ENCODE peak calls at places on chromosomes 3 and 15, in four cellular contexts. Q is fibroblast of mammary gland, R is GM23338, Z is WERI-Rb-1. O is an unnamed sample.

GRCh38 chr3:38588276-38588971 is 61.1 kb downstream of the SCN5A start:
- DNase-seq in R (no peak), Z (peak; percentile 2), Q (no peak), O (no peak)

GRCh38 chr3:100954990-100955389 is 38.2 kb downstream of the ABI3BP start:
- DNase-seq in R (no peak), Z (no peak), Q (peak; percentile 100), O (no peak)

GRCh38 chr3:74883690-74884089 is 269.2 kb upstream of the CNTN3 start:
- DNase-seq in R (peak; percentile 61), Q (peak; percentile 19), Z (peak; percentile 24), O (no peak)

GRCh38 chr3:132210476-132211346 is 106.5 kb upstream of the ACP3 start:
- DNase-seq in Z (peak; percentile 69), R (peak; percentile 86), Q (no peak), O (peak; percentile 25)

GRCh38 chr15:96629501-96629900 is 299.0 kb downstream of the NR2F2 start:
- DNase-seq in Z (no peak), Q (no peak), R (no peak), O (no peak)

GRCh38 chr3:45817788-45818523 is 21.6 kb upstream of the SLC6A20 start:
- DNase-seq in R (no peak), Z (no peak), Q (peak; percentile 98), O (no peak)

GRCh38 chr3:102714567-102714966 is 279.8 kb downstream of the ZPLD1 start:
- DNase-seq in Z (no peak), Q (no peak), R (no peak), O (no peak)

GRCh38 chr3:100288288-100288894 is 27.6 kb downstream of the TBC1D23 start:
- DNase-seq in R (no peak), Q (no peak), Z (no peak), O (no peak)

GRCh38 chr3:150469931-150470740 is 62.0 kb downstream of the TSC22D2 start:
- DNase-seq in R (no peak), Q (peak; percentile 45), Z (no peak), O (no peak)

GRCh38 chr3:192929755-192930491 is 12.3 kb upstream of the MB21D2 start:
- DNase-seq in Z (no peak), R (no peak), Q (no peak), O (no peak)

GRCh38 chr3:123285066-123285465 is 83.3 kb downstream of the SEC22A start:
- DNase-seq in Z (no peak), R (no peak), Q (no peak), O (no peak)

GRCh38 chr15:41115652-41116115 is 396 bp downstream of the INO80 start:
- DNase-seq in R (peak; percentile 82), Q (peak; percentile 52), Z (peak; percentile 53), O (no peak)

GRCh38 chr15:85871545-85871944 is 76.8 kb upstream of the KLHL25 start:
- DNase-seq in Q (no peak), R (no peak), Z (no peak), O (no peak)

GRCh38 chr15:77819841-77820728 is 187.4 kb upstream of the LINGO1 start:
- DNase-seq in Q (peak; percentile 6), R (peak; percentile 76), Z (peak; percentile 87), O (peak; percentile 56)

GRCh38 chr15:44659041-44659440 is 4.4 kb downstream of the SPG11 start:
- DNase-seq in Q (no peak), Z (no peak), R (no peak), O (no peak)

GRCh38 chr3:172177046-172177445 is 137.7 kb downstream of the FNDC3B start:
- DNase-seq in Q (peak; percentile 61), Z (no peak), R (no peak), O (no peak)

GRCh38 chr15:75065851-75066509 is 42.6 kb downstream of the PPCDC start:
- DNase-seq in Q (no peak), Z (peak; percentile 62), R (no peak), O (no peak)

GRCh38 chr3:43953814-43954241 is 263.1 kb downstream of the ABHD5 start:
- DNase-seq in R (no peak), Z (no peak), Q (peak; percentile 83), O (no peak)

GRCh38 chr15:38540516-38540915 is 24.1 kb downstream of the RASGRP1 start:
- DNase-seq in Z (no peak), Q (no peak), R (no peak), O (no peak)

DNA sequence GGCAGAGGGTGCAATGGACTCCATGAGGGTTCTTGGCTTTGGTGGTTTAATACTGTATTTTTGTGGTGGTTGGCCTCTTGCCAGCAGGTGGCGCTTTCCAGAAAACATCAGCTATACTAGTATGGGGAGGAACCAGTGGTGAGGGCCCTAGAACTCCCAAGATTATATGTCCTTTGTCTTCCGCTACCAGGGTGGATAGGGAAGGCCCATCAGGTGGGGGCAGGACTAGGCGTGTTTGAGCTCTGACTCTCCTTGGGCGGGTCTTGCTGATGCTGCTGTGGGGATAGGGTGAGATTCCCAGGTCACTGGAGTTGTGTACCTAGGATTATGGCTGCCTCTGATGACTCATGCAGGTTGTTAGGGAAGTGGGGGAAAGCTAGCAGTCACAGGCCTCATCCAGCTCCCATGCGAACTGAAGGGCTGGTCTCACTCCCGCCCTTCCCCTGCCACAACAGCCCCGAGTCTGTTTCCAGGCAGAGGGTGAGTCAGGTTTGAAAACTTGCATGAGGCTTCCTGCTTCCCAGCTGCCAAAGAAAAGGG is 357.7 kb downstream of the OTOL1 start:
- DNase-seq in Z (peak; percentile 39), R (peak; percentile 68), Q (peak; percentile 89), O (no peak)
- TF ChIP-seq CTCF in Z (peak; percentile 44), R (peak; percentile 74), Q (peak; percentile 5), O (peak; percentile 46)

GRCh38 chr15:26628071-26628470 is 144.8 kb downstream of the GABRB3 start:
- DNase-seq in Q (no peak), Z (no peak), R (no peak), O (no peak)
- TF ChIP-seq CTCF in Q (no peak), Z (no peak), R (no peak), O (no peak)

DNA sequence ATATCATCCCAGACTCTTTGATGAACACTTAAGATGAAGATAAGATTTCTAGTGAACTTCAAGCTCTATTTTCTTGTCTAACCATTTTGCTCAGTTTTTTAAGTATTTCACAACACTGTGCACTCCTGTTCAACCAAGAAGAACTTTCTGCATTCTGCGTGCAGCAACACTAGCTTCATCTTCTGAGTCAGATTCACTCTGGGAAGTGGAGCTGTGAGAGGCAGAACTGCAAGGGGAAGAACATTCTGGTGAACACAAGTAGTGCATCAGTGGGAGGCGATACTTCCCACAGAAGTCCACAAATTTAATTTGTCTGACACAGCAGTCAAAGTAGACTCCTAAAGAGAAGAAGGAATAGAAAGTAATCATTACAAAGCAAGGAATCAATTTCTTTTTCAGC is 18.1 kb downstream of the LRRC58 start:
- DNase-seq in Z (no peak), Q (peak; percentile 23), R (no peak), O (no peak)
- TF ChIP-seq CTCF in Z (no peak), Q (no peak), R (no peak), O (no peak)

GRCh38 chr3:107271787-107272387 is 105.4 kb upstream of the CCDC54 start:
- DNase-seq in Q (peak; percentile 63), R (peak; percentile 76), Z (no peak), O (no peak)

GRCh38 chr3:107268461-107268860 is 108.8 kb upstream of the CCDC54 start:
- DNase-seq in Q (peak; percentile 39), Z (no peak), R (no peak), O (no peak)

GRCh38 chr3:107272471-107272870 is 104.8 kb upstream of the CCDC54 start:
- DNase-seq in R (no peak), Q (peak; percentile 39), Z (no peak), O (no peak)

GRCh38 chr3:107269081-107269480 is 108.2 kb upstream of the CCDC54 start:
- DNase-seq in R (no peak), Z (no peak), Q (no peak), O (no peak)

DNA sequence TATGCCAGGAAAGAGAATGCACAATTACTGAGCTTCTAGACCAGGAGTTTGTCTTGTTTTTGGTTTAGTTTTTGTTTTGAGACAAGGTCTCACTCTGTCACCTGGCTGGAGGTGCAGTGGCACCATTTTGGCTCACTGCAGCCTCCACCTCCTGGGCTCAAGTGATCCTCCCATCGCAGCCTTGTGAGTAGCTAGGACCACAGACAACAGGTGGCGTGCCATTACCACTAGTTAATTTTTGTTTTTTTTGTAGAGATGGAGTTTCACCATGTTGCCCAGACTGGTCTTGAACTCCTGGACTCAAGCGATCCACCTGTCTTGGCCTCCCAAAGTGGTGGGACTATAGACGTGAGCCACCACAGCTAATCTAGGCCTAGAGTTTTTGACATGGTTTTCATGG is 104.4 kb upstream of the CCDC54 start:
- DNase-seq in Z (no peak), Q (no peak), R (no peak), O (no peak)
- TF ChIP-seq CTCF in Z (no peak), Q (no peak), R (peak; percentile 66), O (no peak)

O was measured in progenitor cell of endocrine pancreas.